ENCODE peak calls at places on chromosomes 1 and 21, in nine cellular contexts. S is CD4-positive, CD25-positive, alpha-beta regulatory T cell; M is lower lobe of right lung; F is esophagus squamous epithelium; V is A673; R is SK-N-SH; I is gastrocnemius medialis; E is effector memory CD4-positive, alpha-beta T cell; A is AG09309. W is an unnamed sample.
A peak's percentile ranks its signal among the peaks of the same experiment; 100 is the strongest.

GRCh38 chr1:156641761-156642264 is at the start of gene BCAN:
- DNase-seq in V (no peak), F (no peak), R (peak; percentile 86), A (no peak), I (no peak), E (no peak), M (no peak), S (no peak), W (no peak)

GRCh38 chr1:62306065-62306464 is 13.2 kb downstream of the KANK4 start:
- DNase-seq in E (no peak), V (no peak), F (no peak), I (no peak), S (no peak), M (no peak), A (no peak), R (no peak), W (no peak)

GRCh38 chr1:86419277-86419903 is 4.6 kb upstream of the CLCA2 start:
- DNase-seq in V (peak; percentile 56), F (no peak), R (no peak), I (no peak), S (peak; percentile 54), A (no peak), M (no peak), E (no peak), W (peak; percentile 19)

GRCh38 chr1:225044258-225044657 is 114.8 kb downstream of the DNAH14 start:
- DNase-seq in I (no peak), E (no peak), S (no peak), A (peak; percentile 5), R (no peak), M (no peak), V (peak; percentile 60), F (no peak), W (no peak)

GRCh38 chr1:11024545-11024944 is 12.1 kb downstream of the TARDBP start:
- DNase-seq in R (no peak), E (no peak), V (no peak), S (no peak), M (no peak), F (no peak), I (no peak), A (no peak), W (no peak)

GRCh38 chr21:46099476-46099875 is 1.6 kb downstream of the COL6A2 start:
- DNase-seq in M (peak; percentile 42), E (no peak), R (peak; percentile 47), A (no peak), V (no peak), S (no peak), F (no peak), I (no peak), W (no peak)

GRCh38 chr1:173161510-173162221 is 45.5 kb downstream of the TNFSF4 start:
- DNase-seq in M (no peak), R (no peak), V (no peak), F (no peak), E (no peak), I (no peak), A (peak; percentile 13), S (no peak), W (no peak)

GRCh38 chr21:17610862-17611261 is 1.8 kb downstream of the BTG3 start:
- DNase-seq in R (peak; percentile 27), V (peak; percentile 7), S (no peak), A (no peak), I (no peak), E (no peak), F (no peak), M (no peak), W (no peak)

GRCh38 chr21:31198575-31198974 is 145.5 kb downstream of the TIAM1 start:
- DNase-seq in M (no peak), F (no peak), S (peak; percentile 57), R (peak; percentile 55), E (no peak), I (no peak), V (peak; percentile 69), A (no peak), W (no peak)

DNA sequence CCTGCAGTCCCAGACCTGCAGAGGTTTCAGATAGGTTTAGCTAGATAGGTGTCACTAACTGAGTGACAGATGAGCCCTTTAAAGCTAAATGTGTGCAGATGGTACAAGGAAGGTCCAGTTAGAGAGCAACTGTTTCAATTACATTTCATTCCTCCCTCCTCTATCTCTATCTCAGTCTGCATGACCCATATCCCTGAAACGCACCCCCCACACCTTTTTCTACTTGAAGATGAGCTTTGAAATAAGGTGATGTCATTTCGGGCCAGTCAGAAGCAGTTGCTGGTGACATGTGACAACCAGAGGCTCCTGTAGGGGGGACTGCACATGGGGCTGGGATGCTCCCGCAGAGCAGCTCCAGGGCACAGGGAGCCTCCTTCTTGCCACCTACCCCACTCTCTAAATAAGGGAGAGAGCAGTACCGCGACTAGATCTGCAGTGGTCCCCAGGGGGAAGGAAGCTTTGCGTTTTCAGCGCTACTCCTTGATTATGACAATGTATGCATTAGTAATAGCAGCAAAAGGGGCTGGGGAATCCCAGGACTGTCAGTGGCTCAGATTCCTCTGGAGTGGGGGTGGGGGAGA is 4.3 kb downstream of the ATP8B2 start:
- DNase-seq in I (no peak), S (peak; percentile 34), A (no peak), E (no peak), F (no peak), R (peak; percentile 26), V (peak; percentile 53), M (no peak), W (no peak)
- H3K4me3 ChIP-seq in I (no peak overlapping the region), S (peak overlapping the region; percentile 91), A (no peak overlapping the region), E (peak overlapping the region; percentile 63), F (no peak overlapping the region), R (no peak overlapping the region), V (peak overlapping the region; percentile 56), M (peak overlapping the region; percentile 53), W (no peak overlapping the region)

GRCh38 chr1:234743866-234744581 is 134.0 kb upstream of the IRF2BP2 start:
- DNase-seq in I (no peak), R (no peak), E (no peak), S (no peak), F (no peak), V (peak; percentile 32), M (no peak), A (no peak), W (no peak)
- H3K4me3 ChIP-seq in I (no peak overlapping the region), R (no peak overlapping the region), E (no peak overlapping the region), S (no peak overlapping the region), F (no peak overlapping the region), V (no peak overlapping the region), M (no peak overlapping the region), A (no peak overlapping the region), W (no peak overlapping the region)

GRCh38 chr1:216221260-216221700 is 202.0 kb downstream of the USH2A start:
- DNase-seq in I (no peak), V (peak; percentile 84), R (peak; percentile 35), S (no peak), E (no peak), A (peak; percentile 31), F (no peak), M (no peak), W (peak; percentile 17)
- H3K4me3 ChIP-seq in I (peak overlapping the region; percentile 43), V (peak overlapping the region; percentile 37), R (peak overlapping the region; percentile 54), S (peak overlapping the region; percentile 29), E (no peak overlapping the region), A (peak overlapping the region; percentile 40), F (peak overlapping the region; percentile 41), M (peak overlapping the region; percentile 42), W (peak overlapping the region; percentile 50)

GRCh38 chr1:37851271-37851670 is 8.1 kb downstream of the MTF1 start:
- DNase-seq in A (no peak), I (no peak), V (no peak), S (no peak), F (no peak), M (no peak), R (no peak), E (no peak), W (no peak)
- H3K4me3 ChIP-seq in A (no peak overlapping the region), I (no peak overlapping the region), V (no peak overlapping the region), S (no peak overlapping the region), F (no peak overlapping the region), M (no peak overlapping the region), R (no peak overlapping the region), E (no peak overlapping the region), W (no peak overlapping the region)

W was measured in GM06990.